ENCODE peak calls at places on chromosomes 5 and 9, in eight cellular contexts. W, B, L, G, Z, R, H and K are unnamed samples.

GRCh38 chr5:55903121-55903701 is 52.1 kb downstream of the IL31RA start:
- DNase-seq in R (no peak), B (no peak), H (no peak), G (no peak), Z (no peak), L (peak; percentile 18), W (peak; percentile 70), K (no peak)

GRCh38 chr5:33241826-33242225 is 198.9 kb upstream of the TARS1 start:
- DNase-seq in L (no peak), Z (no peak), G (no peak), H (no peak), W (no peak), B (peak; percentile 44), R (no peak), K (no peak)

GRCh38 chr9:121278535-121279169 is 10.7 kb downstream of the GSN start:
- DNase-seq in H (no peak), L (peak; percentile 75), R (peak; percentile 63), G (peak; percentile 67), B (peak; percentile 68), W (peak; percentile 11), Z (no peak), K (no peak)

GRCh38 chr5:98872679-98873078 is 56.1 kb downstream of the CHD1 start:
- DNase-seq in L (no peak), W (no peak), R (no peak), H (no peak), G (no peak), B (peak; percentile 25), Z (no peak), K (no peak)

GRCh38 chr9:92980085-92980745 is 32.9 kb downstream of the FGD3 start:
- DNase-seq in B (no peak), G (no peak), Z (no peak), L (no peak), H (no peak), R (no peak), W (no peak), K (no peak)

GRCh38 chr5:152532714-152533113 is 127.6 kb upstream of the NMUR2 start:
- DNase-seq in R (no peak), W (peak; percentile 15), Z (no peak), L (peak; percentile 66), G (no peak), H (no peak), B (no peak), K (no peak)

GRCh38 chr9:113578877-113579269 is 115.3 kb downstream of the RGS3 start:
- DNase-seq in G (peak; percentile 80), H (peak; percentile 71), L (peak; percentile 65), W (peak; percentile 88), B (peak; percentile 52), R (no peak), Z (peak; percentile 63), K (no peak)

GRCh38 chr5:63686938-63687337 is 275.3 kb downstream of the HTR1A start:
- DNase-seq in Z (no peak), G (no peak), W (no peak), L (peak; percentile 1), H (no peak), B (no peak), R (no peak), K (no peak)

GRCh38 chr5:125575561-125576504 is 829.4 kb upstream of the ZNF608 start:
- DNase-seq in G (peak; percentile 66), W (no peak), B (no peak), R (no peak), Z (no peak), H (no peak), L (no peak), K (no peak)

GRCh38 chr5:101937041-101937440 is 359.0 kb downstream of the SLCO4C1 start:
- DNase-seq in R (no peak), B (no peak), W (no peak), Z (no peak), H (no peak), L (no peak), G (no peak), K (no peak)

GRCh38 chr5:152119091-152119490 is 194.4 kb upstream of the GLRA1 start:
- DNase-seq in H (no peak), R (no peak), W (no peak), Z (no peak), G (no peak), L (no peak), B (no peak), K (no peak)

GRCh38 chr9:96048116-96048953 is 172.8 kb downstream of the ERCC6L2 start:
- DNase-seq in B (no peak), R (no peak), L (no peak), G (no peak), Z (no peak), H (no peak), W (no peak), K (no peak)

GRCh38 chr5:88688981-88689661 is 193.9 kb downstream of the MEF2C start:
- DNase-seq in G (no peak), Z (no peak), H (no peak), L (no peak), W (no peak), B (no peak), R (no peak), K (no peak)

GRCh38 chr9:35907732-35908483 is 1.4 kb upstream of the SPAAR start:
- DNase-seq in B (peak; percentile 57), W (no peak), H (no peak), R (peak; percentile 75), Z (peak; percentile 75), L (peak; percentile 88), G (peak; percentile 70), K (no peak)
- H3K4me3 ChIP-seq in B (no peak overlapping the region), W (no peak overlapping the region), H (peak overlapping the region; percentile 43), R (peak overlapping the region; percentile 17), Z (peak overlapping the region; percentile 40), L (peak overlapping the region; percentile 12), G (no peak overlapping the region), K (peak overlapping the region; percentile 13)

DNA sequence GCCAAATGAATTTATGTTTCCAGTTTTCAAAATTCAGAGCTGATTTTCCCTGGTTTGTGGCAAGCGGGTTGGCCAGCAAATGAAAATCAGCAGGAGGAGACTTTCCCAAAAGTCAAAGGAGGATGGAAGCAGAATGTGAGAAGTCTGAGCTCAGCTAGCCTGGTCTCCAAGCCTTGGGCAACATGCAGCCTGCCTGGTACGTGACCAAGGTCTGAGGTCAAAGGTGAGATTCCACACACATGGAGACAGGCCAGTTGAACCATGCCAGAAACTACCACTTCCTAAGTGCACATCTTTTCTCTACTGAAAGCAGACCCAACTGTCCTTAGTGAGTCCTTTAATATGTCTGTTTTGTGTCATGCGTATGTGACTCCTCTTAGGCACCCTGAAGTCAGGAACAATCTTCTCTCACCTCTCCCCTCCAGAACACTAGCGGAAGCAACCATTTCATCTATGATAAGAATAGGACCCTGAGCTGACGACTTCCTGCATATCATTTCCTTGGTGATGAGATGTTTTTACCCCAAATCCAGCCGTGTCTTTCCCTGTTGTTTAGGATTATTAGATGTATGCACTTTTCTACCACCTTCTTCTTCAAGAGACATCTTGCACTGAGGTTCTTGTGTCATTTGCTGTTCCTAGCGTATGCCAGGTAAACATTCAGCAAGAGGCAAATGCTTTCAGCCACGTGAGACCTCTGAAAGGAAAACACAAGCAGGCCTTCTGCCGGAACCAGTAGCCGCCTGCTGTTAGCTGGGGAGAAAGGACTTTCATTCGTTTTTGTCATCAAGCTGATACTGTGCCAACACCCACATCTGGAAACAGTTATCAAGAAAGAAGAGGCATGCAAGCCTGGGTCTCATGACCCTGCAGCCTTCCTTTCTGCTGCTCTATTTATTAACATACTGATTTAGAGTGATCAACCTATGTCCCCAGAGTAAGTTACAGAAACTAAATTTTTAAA is 9.7 kb upstream of the TGFBI start:
- DNase-seq in G (peak; percentile 33), Z (no peak), L (peak; percentile 80), H (no peak), R (peak; percentile 38), W (no peak), B (peak; percentile 49), K (no peak)
- TF ChIP-seq CTCF in G (no peak), Z (no peak), L (no peak), H (no peak), R (peak; percentile 10), W (no peak), B (no peak), K (peak; percentile 24)

GRCh38 chr9:34200092-34200491 is 21.2 kb downstream of the UBAP1 start:
- DNase-seq in R (no peak), B (no peak), Z (no peak), L (no peak), G (no peak), H (no peak), W (no peak), K (no peak)
- TF ChIP-seq POLR2A in R (no peak), B (no peak), Z (no peak), L (no peak), G (no peak), H (no peak), W (no peak), K (no peak)

GRCh38 chr9:136868644-136869043 is 2.5 kb upstream of the EDF1 start:
- DNase-seq in G (no peak), Z (no peak), R (no peak), W (no peak), B (no peak), H (no peak), L (no peak), K (peak; percentile 86)

GRCh38 chr9:136867917-136868316 is 1.8 kb upstream of the EDF1 start:
- DNase-seq in L (no peak), B (no peak), Z (no peak), W (no peak), G (no peak), R (no peak), H (no peak), K (no peak)

GRCh38 chr9:136865768-136866103 is 372 bp downstream of the EDF1 start:
- DNase-seq in B (peak; percentile 40), L (no peak), H (peak; percentile 52), G (peak; percentile 66), R (no peak), W (no peak), Z (peak; percentile 84), K (no peak)

GRCh38 chr9:136864996-136865767 is 926 bp downstream of the EDF1 start:
- DNase-seq in H (no peak), B (no peak), R (no peak), L (no peak), Z (peak; percentile 52), W (no peak), G (peak; percentile 11), K (no peak)

GRCh38 chr9:136867480-136867879 is 1.4 kb upstream of the EDF1 start:
- DNase-seq in Z (no peak), W (no peak), H (no peak), G (no peak), B (no peak), R (no peak), L (no peak), K (no peak)
- H3K4me3 ChIP-seq in Z (no peak overlapping the region), W (no peak overlapping the region), H (no peak overlapping the region), G (no peak overlapping the region), B (no peak overlapping the region), R (no peak overlapping the region), L (no peak overlapping the region), K (no peak overlapping the region)

DNA sequence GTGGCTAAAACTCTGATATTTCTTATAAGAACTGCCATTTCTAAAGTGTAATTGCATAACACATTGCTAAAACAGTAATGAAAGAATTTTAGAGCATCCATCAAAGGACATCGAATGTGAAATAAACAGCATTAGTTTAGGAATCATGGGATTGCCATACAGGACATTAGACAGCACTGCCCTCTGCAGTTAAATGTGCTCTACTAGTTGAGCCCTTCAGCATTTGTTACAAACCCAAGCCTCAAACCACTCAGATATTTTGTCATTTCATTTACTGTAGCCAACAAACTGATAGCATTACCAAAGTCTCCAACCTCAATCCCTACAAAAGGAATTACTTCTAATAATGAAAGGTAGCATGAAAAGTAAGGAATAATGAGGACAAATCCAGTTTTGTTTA is 116.8 kb upstream of the COX7C start:
- DNase-seq in H (no peak), L (peak; percentile 13), B (no peak), R (no peak), W (no peak), Z (no peak), G (no peak), K (no peak)
- TF ChIP-seq CTCF in H (no peak), L (no peak), B (no peak), R (no peak), W (no peak), Z (no peak), G (no peak), K (no peak)

GRCh38 chr5:138032028-138032571 is 779 bp downstream of the FAM13B start:
- DNase-seq in W (peak; percentile 82), L (no peak), H (peak; percentile 58), G (peak; percentile 68), Z (no peak), R (peak; percentile 39), B (peak; percentile 76), K (peak; percentile 89)
- TF ChIP-seq POLR2A in W (no peak), L (no peak), H (no peak), G (no peak), Z (no peak), R (no peak), B (no peak), K (no peak)